ENCODE peak calls at places on chromosomes 16 and 17, in eight cellular contexts. G is GM12878, I is K562, P is Panc1, C is GM23338, K is HepG2, O is SK-N-SH, Y is HCT116. R is an unnamed sample.

GRCh38 chr17:70976447-70976846 is 807.1 kb downstream of the KCNJ2 start:
- DNase-seq in K (no peak), G (no peak), O (no peak), Y (no peak), C (no peak), I (no peak), P (no peak), R (no peak)

GRCh38 chr16:13148836-13149235 is 247.4 kb downstream of the SHISA9 start:
- DNase-seq in G (no peak), P (no peak), O (no peak), C (no peak), I (no peak), Y (no peak), K (no peak), R (no peak)

GRCh38 chr16:71916397-71916920 is 21.1 kb downstream of the IST1 start:
- DNase-seq in Y (no peak), G (no peak), O (no peak), K (no peak), C (no peak), I (no peak), P (no peak), R (no peak)

GRCh38 chr16:72938426-72939164 is 109.3 kb downstream of the ZFHX3 start:
- DNase-seq in C (no peak), O (no peak), K (no peak), I (no peak), P (no peak), Y (no peak), G (no peak), R (no peak)

GRCh38 chr17:36601303-36602029 is at the start of gene MRM1:
- DNase-seq in G (peak; percentile 77), K (peak; percentile 86), P (no peak), Y (peak; percentile 91), I (peak; percentile 95), O (peak; percentile 98), C (peak; percentile 96), R (peak; percentile 94)

GRCh38 chr16:83113317-83113716 is 486.5 kb downstream of the CDH13 start:
- DNase-seq in Y (no peak), G (no peak), P (no peak), C (peak; percentile 66), O (peak; percentile 22), I (no peak), K (peak; percentile 10), R (peak; percentile 12)

GRCh38 chr16:22109258-22109898 is 17.0 kb downstream of the VWA3A start:
- DNase-seq in P (no peak), C (no peak), G (no peak), Y (no peak), O (no peak), I (no peak), K (no peak), R (no peak)

GRCh38 chr17:7465481-7466275 is 13.8 kb downstream of the ZBTB4 start:
- DNase-seq in P (no peak), Y (no peak), G (no peak), C (no peak), O (no peak), I (no peak), K (no peak), R (no peak)

GRCh38 chr17:15498107-15498506 is 30.7 kb upstream of the CDRT4 start:
- DNase-seq in Y (no peak), C (peak; percentile 51), P (no peak), O (peak; percentile 36), G (no peak), I (peak; percentile 17), K (no peak), R (no peak)

GRCh38 chr16:16071631-16072244 is 122.3 kb downstream of the ABCC1 start:
- DNase-seq in O (no peak), P (no peak), Y (no peak), C (no peak), K (peak; percentile 67), I (no peak), G (no peak), R (no peak)

GRCh38 chr16:85918436-85918835 is 19.5 kb downstream of the IRF8 start:
- DNase-seq in P (no peak), C (no peak), G (no peak), Y (no peak), K (no peak), I (no peak), O (no peak), R (no peak)
- TF ChIP-seq REST in P (no peak), C (no peak), G (no peak), Y (no peak), K (no peak), I (no peak), O (no peak), R (no peak)

GRCh38 chr16:53126390-53126789 is 71.6 kb downstream of the CHD9 start:
- DNase-seq in K (no peak), O (no peak), P (no peak), G (no peak), C (no peak), I (no peak), Y (no peak), R (no peak)
- TF ChIP-seq POLR2AphosphoS5 in K (no peak), O (no peak), P (no peak), G (no peak), C (no peak), I (no peak), Y (no peak), R (no peak)

GRCh38 chr16:11852092-11852809 is 909 bp upstream of the RSL1D1 start:
- DNase-seq in K (peak; percentile 63), Y (no peak), P (no peak), O (peak; percentile 25), I (peak; percentile 36), C (no peak), G (no peak), R (no peak)

GRCh38 chr16:11844499-11844898 is 6.8 kb downstream of the RSL1D1 start:
- DNase-seq in I (no peak), C (no peak), O (no peak), K (no peak), Y (no peak), G (no peak), P (no peak), R (no peak)

GRCh38 chr16:11843861-11844260 is 7.5 kb downstream of the RSL1D1 start:
- DNase-seq in C (no peak), Y (no peak), O (no peak), K (no peak), G (no peak), I (no peak), P (no peak), R (no peak)

GRCh38 chr16:11851301-11852091 is at the start of gene RSL1D1:
- DNase-seq in P (peak; percentile 73), I (peak; percentile 99), Y (peak; percentile 84), O (peak; percentile 99), C (peak; percentile 94), G (peak; percentile 87), K (peak; percentile 94), R (peak; percentile 96)

DNA sequence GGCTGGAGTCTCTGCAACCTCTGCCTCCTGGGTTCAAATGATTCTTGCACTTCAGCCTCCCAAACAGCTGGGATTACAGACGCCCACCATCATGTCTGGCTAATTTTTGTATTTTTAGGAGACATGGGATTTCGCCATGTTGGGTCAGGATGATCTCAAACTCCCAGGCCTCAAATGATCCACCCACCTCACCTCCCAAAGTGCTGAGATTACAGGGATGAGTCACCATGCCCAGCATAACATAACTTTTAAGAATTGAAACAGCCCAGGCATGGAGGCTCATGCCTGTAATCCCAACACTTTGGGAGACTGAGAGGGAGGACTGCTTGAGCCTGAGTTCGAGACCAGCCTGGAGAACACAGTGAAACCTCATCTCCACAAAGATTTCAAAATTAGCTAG is 2.5 kb downstream of the RSL1D1 start:
- DNase-seq in I (no peak), G (no peak), P (no peak), C (no peak), O (no peak), Y (no peak), K (no peak), R (no peak)
- H3K27ac ChIP-seq in I (no peak overlapping the region), G (no peak overlapping the region), P (no peak overlapping the region), C (no peak overlapping the region), O (no peak overlapping the region), Y (no peak overlapping the region), K (no peak overlapping the region), R (no peak overlapping the region)

DNA sequence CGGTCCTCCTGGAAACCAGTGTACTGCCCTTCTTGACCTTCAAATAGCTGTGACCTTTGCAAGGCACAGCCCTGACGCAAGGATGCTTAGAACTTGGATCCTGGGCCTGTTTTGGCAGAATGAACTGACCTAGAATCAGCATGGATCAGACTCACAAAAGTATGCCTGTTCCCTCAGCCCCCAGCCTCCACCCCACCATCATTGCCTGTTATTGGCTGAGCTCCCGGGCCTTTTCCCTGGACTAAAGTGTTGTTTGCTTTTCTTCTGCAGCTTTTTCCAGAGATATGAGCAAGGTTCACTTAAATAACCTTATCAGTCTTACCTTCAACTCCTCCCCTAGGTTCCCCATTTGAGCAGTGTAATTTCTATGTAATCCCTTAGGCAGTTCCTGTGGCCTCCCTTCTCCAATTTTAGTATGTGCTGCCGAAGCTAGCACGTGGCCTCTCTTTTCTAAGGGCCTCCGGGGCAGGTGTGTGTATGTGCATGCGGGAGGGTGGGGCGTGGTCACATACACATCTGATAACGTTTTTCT is 347.4 kb downstream of the MAF start:
- DNase-seq in G (no peak), O (no peak), Y (no peak), I (no peak), P (no peak), K (peak; percentile 71), C (no peak), R (no peak)
- TF ChIP-seq REST in G (no peak), O (no peak), Y (no peak), I (no peak), P (no peak), K (no peak), C (no peak), R (no peak)

GRCh38 chr16:53506254-53506653 is 3.2 kb upstream of the AKTIP start:
- DNase-seq in O (no peak), P (no peak), I (no peak), C (no peak), K (no peak), Y (no peak), G (no peak), R (no peak)

GRCh38 chr16:53502331-53503269 is at the start of gene AKTIP:
- DNase-seq in Y (no peak), P (no peak), G (no peak), K (no peak), I (no peak), C (peak; percentile 74), O (peak; percentile 65), R (peak; percentile 38)

GRCh38 chr16:53504665-53505064 is 1.7 kb upstream of the AKTIP start:
- DNase-seq in K (no peak), P (no peak), O (no peak), G (no peak), I (no peak), C (no peak), Y (no peak), R (no peak)

GRCh38 chr16:53503270-53503911 is 382 bp upstream of the AKTIP start:
- DNase-seq in K (peak; percentile 100), I (peak; percentile 99), G (peak; percentile 99), O (peak; percentile 98), C (peak; percentile 100), P (peak; percentile 97), Y (peak; percentile 100), R (peak; percentile 100)

DNA sequence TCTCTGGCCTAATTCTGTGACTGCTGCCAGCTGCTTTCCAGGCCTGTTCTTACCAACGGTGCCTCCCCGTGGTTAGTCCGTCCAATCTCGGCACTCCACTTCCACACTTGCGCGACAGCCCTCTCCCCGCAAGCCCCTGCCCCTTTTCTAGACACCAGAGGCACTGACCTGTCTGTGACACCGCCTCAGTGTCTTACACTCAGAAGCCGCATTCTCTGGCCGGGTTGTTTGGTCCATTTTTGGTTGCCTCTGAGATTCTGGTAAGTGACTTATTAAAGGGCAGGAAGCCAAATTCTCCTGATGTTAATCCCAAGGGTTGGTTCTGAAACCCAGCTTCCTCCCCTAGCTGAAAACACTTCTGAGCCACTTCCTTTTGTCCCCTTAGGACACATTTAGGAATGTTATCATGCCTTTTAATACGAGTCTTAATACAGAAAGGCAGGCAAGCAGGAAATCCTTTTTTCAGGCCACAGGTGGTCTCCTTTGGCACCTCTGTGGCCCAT is 1.2 kb upstream of the AKTIP start:
- DNase-seq in C (peak; percentile 7), I (no peak), P (no peak), O (peak; percentile 49), K (no peak), Y (no peak), G (no peak), R (peak; percentile 34)
- TF ChIP-seq POLR2AphosphoS5 in C (no peak), I (no peak), P (no peak), O (no peak), K (no peak), Y (no peak), G (no peak), R (no peak)